ENCODE peak calls at places on chromosomes 7 and 10, in five cellular contexts. V is HepG2, O is PC-3, W is mammary epithelial cell, A is HCT116. Y is an unnamed sample. For H3K79me2, the result is how much of the 10 kb centered on the place peaks cover.

GRCh38 chr7:521221-522070 is 1.8 kb upstream of the PDGFA start:
- DNase-seq in V (no peak), O (peak), W (peak), A (no peak), Y (peak)

GRCh38 chr7:1123721-1124120 is 35.8 kb downstream of the GPER1 start:
- DNase-seq in V (peak), O (no peak), W (no peak), A (no peak), Y (peak)

GRCh38 chr10:119303886-119304285 is 96.5 kb downstream of the GRK5 start:
- DNase-seq in V (no peak), O (peak), W (peak), A (no peak), Y (no peak)

GRCh38 chr10:76491216-76491615 is 1059.8 kb downstream of the LRMDA start:
- DNase-seq in V (no peak), O (no peak), W (peak), A (no peak), Y (peak)

GRCh38 chr7:141354251-141354650 is 197.0 kb upstream of the AGK start:
- DNase-seq in V (no peak), O (peak), W (peak), A (no peak), Y (peak)

GRCh38 chr10:33143160-33143728 is 185.2 kb upstream of the ITGB1 start:
- DNase-seq in V (peak), O (peak), W (peak), A (no peak), Y (no peak)

GRCh38 chr7:1169409-1170368 is 9.7 kb upstream of the ZFAND2A start:
- DNase-seq in V (peak), O (peak), W (peak), A (no peak), Y (peak)

GRCh38 chr7:29955799-29956476 is 33.7 kb downstream of the SCRN1 start:
- DNase-seq in V (no peak), O (no peak), W (no peak), A (no peak), Y (no peak)

GRCh38 chr10:81472927-81473470 is 402.0 kb upstream of the NRG3 start:
- DNase-seq in V (no peak), O (no peak), W (no peak), A (no peak), Y (no peak)

GRCh38 chr7:13321321-13321720 is 633.9 kb downstream of the ARL4A start:
- DNase-seq in V (no peak), O (no peak), W (no peak), A (no peak), Y (no peak)

GRCh38 chr7:46764100-46764941 is 817.6 kb downstream of the TNS3 start:
- DNase-seq in V (no peak), O (peak), W (peak), A (peak), Y (peak)

GRCh38 chr10:49367600-49367999 is 28.3 kb downstream of the DRGX start:
- DNase-seq in V (peak), O (no peak), W (no peak), A (no peak), Y (no peak)

GRCh38 chr7:149050941-149051340 is 22.6 kb upstream of the PDIA4 start:
- DNase-seq in V (no peak), O (no peak), W (peak), A (no peak), Y (no peak)

GRCh38 chr7:6505685-6506559 is 45.3 kb downstream of the GRID2IP start:
- DNase-seq in V (no peak), O (no peak), W (no peak), A (no peak), Y (no peak)

GRCh38 chr10:49186613-49187012 is 1.6 kb downstream of the TMEM273 start:
- DNase-seq in V (no peak), O (no peak), W (no peak), A (no peak), Y (no peak)

GRCh38 chr10:120813085-120813484 is 38.1 kb upstream of the WDR11 start:
- DNase-seq in V (no peak), O (no peak), W (no peak), A (no peak), Y (no peak)

GRCh38 chr7:87156709-87157108 is 4.5 kb downstream of the DMTF1 start:
- DNase-seq in V (no peak), O (no peak), W (no peak), A (no peak), Y (no peak)

GRCh38 chr10:88120075-88120474 is 256.6 kb downstream of the PTEN start:
- DNase-seq in V (no peak), O (no peak), W (no peak), A (no peak), Y (no peak)

GRCh38 chr10:361203-362135 is 226.2 kb downstream of the ZMYND11 start:
- DNase-seq in V (no peak), O (no peak), W (no peak), A (no peak), Y (no peak)

GRCh38 chr7:41148521-41148951 is 554.4 kb downstream of the INHBA start:
- DNase-seq in V (no peak), O (peak), W (peak), A (peak), Y (peak)

GRCh38 chr10:132100556-132101349 is 35.0 kb downstream of the JAKMIP3 start:
- DNase-seq in V (no peak), O (no peak), W (no peak), A (no peak), Y (no peak)

GRCh38 chr7:81688622-81689411 is 81.0 kb downstream of the HGF start:
- DNase-seq in V (no peak), O (no peak), W (no peak), A (no peak), Y (no peak)

GRCh38 chr7:104207348-104207730 is 474 bp downstream of the ORC5 start:
- DNase-seq in V (peak), O (peak), W (peak), A (no peak), Y (peak)

GRCh38 chr7:98329974-98330373 is 48.5 kb downstream of the BRI3 start:
- DNase-seq in V (no peak), O (no peak), W (no peak), A (no peak), Y (no peak)

GRCh38 chr10:67438605-67439258 is 257.3 kb downstream of the CTNNA3 start:
- DNase-seq in V (no peak), O (no peak), W (no peak), A (no peak), Y (no peak)

GRCh38 chr7:82179311-82179710 is 264.3 kb downstream of the CACNA2D1 start:
- DNase-seq in V (no peak), O (no peak), W (no peak), A (no peak), Y (no peak)

GRCh38 chr7:33701927-33702326 is 203.4 kb upstream of the BMPER start:
- DNase-seq in V (no peak), O (no peak), W (no peak), A (no peak), Y (no peak)

GRCh38 chr7:129610709-129611245 is 743 bp upstream of the NRF1 start:
- DNase-seq in V (no peak), O (no peak), W (no peak), A (no peak), Y (no peak)

GRCh38 chr10:6667150-6667549 is 87.1 kb upstream of the PRKCQ start:
- DNase-seq in V (no peak), O (no peak), W (no peak), A (no peak), Y (no peak)

GRCh38 chr7:150428671-150429451 is 21.6 kb upstream of the GIMAP8 start:
- DNase-seq in V (no peak), O (peak), W (peak), A (no peak), Y (no peak)

GRCh38 chr7:22137026-22137425 is 191.3 kb upstream of the CDCA7L start:
- DNase-seq in V (no peak), O (no peak), W (no peak), A (no peak), Y (no peak)

GRCh38 chr10:116761883-116762282 is 19.5 kb upstream of the HSPA12A start:
- DNase-seq in V (no peak), O (no peak), W (no peak), A (no peak), Y (no peak)

GRCh38 chr7:116433246-116433645 is 66.3 kb upstream of the CAV2 start:
- DNase-seq in V (no peak), O (no peak), W (no peak), A (no peak), Y (no peak)

GRCh38 chr7:94620703-94621118 is 35.2 kb downstream of the SGCE start:
- DNase-seq in V (peak), O (peak), W (peak), A (peak), Y (peak)

GRCh38 chr7:19920200-19920599 is 146.8 kb upstream of the TMEM196 start:
- DNase-seq in V (no peak), O (no peak), W (no peak), A (no peak), Y (peak)

GRCh38 chr10:110642980-110643655 is 1.0 kb upstream of the RBM20 start:
- DNase-seq in V (no peak), O (no peak), W (no peak), A (no peak), Y (no peak)
- H3K79me2 ChIP-seq in V (under half), O (under half), W (under half), A (under half), Y (under half)

GRCh38 chr10:123081896-123082295 is 53.9 kb upstream of the HMX3 start:
- DNase-seq in V (no peak), O (no peak), W (no peak), A (no peak), Y (no peak)
- H3K4me3 ChIP-seq in V (no peak), O (no peak), W (no peak), A (no peak), Y (no peak)

GRCh38 chr10:70672165-70672992 is at the start of gene ADAMTS14:
- DNase-seq in V (no peak), O (peak), W (no peak), A (peak), Y (no peak)
- TF ChIP-seq EZH2 in V (no peak), O (no peak), W (no peak), A (no peak), Y (peak)

DNA sequence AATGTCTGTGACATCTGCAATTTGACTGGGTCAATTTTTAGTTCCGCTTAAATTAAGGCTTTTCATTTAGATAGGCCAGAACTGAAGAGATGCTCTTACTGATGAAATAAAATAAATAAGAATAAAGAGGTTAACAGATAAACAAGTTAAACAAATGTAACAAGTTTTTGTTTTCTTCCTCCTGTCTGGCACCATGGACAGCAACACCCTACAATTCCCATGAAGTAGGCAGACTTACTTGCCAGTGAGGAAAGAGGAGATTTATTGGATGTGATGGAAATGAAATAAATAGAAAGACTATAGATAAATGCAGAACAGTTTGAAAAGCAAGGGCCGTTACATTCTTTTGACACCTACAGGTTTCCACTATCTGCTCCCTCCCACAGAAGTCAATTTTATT is 118.5 kb downstream of the AMPH start:
- DNase-seq in V (no peak), O (peak), W (no peak), A (no peak), Y (peak)
- H3K79me2 ChIP-seq in V (under half), O (under half), W (under half), A (under half), Y (under half)

DNA sequence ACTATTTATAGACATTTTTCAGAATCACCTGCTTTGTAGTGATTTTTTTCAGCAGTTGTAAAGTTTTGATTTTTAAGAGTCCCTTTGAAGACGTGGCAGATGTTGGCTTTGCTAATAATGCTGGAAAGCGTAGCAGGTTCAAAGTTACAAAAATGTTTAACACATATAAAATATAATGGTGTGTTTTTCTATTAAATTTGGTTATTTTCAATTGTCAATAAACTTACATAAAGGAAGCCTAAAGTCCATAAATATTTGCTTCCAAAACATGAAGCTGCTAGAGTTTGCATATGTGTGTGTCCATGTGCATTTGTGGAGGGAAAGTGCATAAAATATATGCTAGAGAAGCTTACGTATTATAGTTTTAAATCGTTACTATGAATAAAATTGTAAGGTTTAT is 3.7 kb downstream of the MEOX2 start:
- DNase-seq in V (no peak), O (no peak), W (no peak), A (no peak), Y (peak)
- H3K4me3 ChIP-seq in V (no peak), O (no peak), W (no peak), A (no peak), Y (peak)

DNA sequence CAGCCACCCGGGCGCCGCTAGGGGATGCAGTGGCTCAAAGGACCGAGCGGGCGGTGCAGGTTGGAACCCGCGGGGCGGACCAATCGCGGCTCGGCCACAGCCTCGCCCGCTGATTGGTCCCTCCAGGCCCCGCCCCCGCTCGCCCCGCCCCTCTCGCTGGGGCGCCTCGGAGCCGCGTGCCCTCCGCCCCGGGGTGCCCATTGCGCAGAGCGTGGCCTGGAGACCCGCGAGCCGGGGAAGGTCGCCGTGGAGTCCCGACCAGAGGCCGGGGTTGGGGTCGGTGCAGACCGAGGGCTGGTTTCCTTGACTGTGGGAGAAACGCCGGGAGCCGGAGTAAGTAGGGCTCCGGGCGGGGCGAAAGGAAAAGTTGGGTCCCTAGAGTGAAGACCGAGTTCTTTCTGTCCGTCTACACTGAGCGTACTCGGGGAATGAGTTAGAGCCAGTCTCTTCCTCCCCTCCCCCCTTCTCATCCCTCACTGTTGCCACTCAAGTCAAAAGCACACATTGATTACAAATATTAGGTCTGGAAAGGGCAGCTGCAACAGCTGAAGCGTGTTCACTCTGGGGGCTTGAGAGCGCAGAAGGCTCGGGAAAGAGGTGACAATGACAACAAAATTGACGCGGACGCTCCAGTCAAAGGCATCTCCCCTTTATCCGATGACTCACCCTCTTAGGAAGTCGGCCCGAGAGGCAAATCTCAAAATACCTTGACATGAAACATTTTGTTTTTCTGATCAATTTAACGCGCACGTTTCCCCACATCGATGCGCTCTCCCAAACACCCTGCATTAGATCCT is 844 bp upstream of the GATA3 start:
- DNase-seq in V (no peak), O (peak), W (peak), A (peak), Y (peak)
- TF ChIP-seq EZH2 in V (no peak), O (no peak), W (no peak), A (no peak), Y (no peak)

GRCh38 chr7:133052826-133053225 is 29.1 kb downstream of the CHCHD3 start:
- DNase-seq in V (no peak), O (no peak), W (no peak), A (no peak), Y (no peak)

GRCh38 chr7:133053321-133053891 is 28.5 kb downstream of the CHCHD3 start:
- DNase-seq in V (no peak), O (peak), W (peak), A (no peak), Y (no peak)

GRCh38 chr7:133052357-133052756 is 29.5 kb downstream of the CHCHD3 start:
- DNase-seq in V (no peak), O (no peak), W (no peak), A (no peak), Y (no peak)

GRCh38 chr7:133056370-133057238 is 25.3 kb downstream of the CHCHD3 start:
- DNase-seq in V (no peak), O (no peak), W (no peak), A (no peak), Y (no peak)

GRCh38 chr7:133054167-133054840 is 27.6 kb downstream of the CHCHD3 start:
- DNase-seq in V (no peak), O (no peak), W (peak), A (no peak), Y (no peak)
- H3K79me2 ChIP-seq in V (under half), O (half or more), W (half or more), A (half or more), Y (half or more)

GRCh38 chr10:31190488-31190887 is 128.5 kb upstream of the ZEB1 start:
- DNase-seq in V (no peak), O (no peak), W (no peak), A (no peak), Y (no peak)

GRCh38 chr10:31187607-31188210 is 131.3 kb upstream of the ZEB1 start:
- DNase-seq in V (no peak), O (no peak), W (no peak), A (no peak), Y (no peak)

GRCh38 chr10:31188792-31189406 is 130.1 kb upstream of the ZEB1 start:
- DNase-seq in V (no peak), O (no peak), W (no peak), A (no peak), Y (no peak)

GRCh38 chr10:31194986-31195385 is 124.0 kb upstream of the ZEB1 start:
- DNase-seq in V (no peak), O (no peak), W (peak), A (no peak), Y (no peak)

DNA sequence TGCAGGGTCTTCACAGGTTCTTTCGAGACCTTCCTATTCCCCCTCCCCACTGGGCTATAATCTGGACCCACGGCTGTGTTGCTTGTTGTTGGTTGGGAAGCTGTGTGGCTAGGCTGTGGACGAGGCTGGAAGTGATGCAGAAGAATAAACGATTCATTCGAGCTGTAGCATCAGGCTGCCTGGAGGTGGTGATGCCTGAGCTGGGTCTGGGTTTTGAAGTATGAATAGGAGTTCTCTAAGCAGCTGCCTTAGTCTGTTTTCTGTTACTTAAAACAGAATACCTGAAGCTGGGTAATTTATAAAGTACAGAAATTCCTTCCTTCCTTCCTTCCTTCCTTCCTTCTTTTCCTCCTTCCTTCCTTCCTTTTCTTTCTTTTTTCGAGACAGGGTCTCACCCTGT is 126.5 kb upstream of the ZEB1 start:
- DNase-seq in V (no peak), O (no peak), W (no peak), A (no peak), Y (no peak)
- H3K4me3 ChIP-seq in V (no peak), O (no peak), W (no peak), A (no peak), Y (no peak)

GRCh38 chr7:114085313-114085591 is 166.4 kb upstream of the PPP1R3A start:
- DNase-seq in V (no peak), O (no peak), W (peak), A (no peak), Y (no peak)
- TF ChIP-seq EZH2 in V (no peak), O (no peak), W (no peak), A (no peak), Y (no peak)